ENCODE peak calls at places on chromosomes 4 and X, in nine cellular contexts. Y is endodermal cell; Z is pancreas; S is HCT116; T is CD4-positive, alpha-beta memory T cell; I is PC-9; F is mammary epithelial cell; H is lower lobe of right lung; C is heart right ventricle. K is an unnamed sample.

GRCh38 chr4:153223935-153224334 is 19.7 kb downstream of the TRIM2 start:
- DNase-seq in F (peak; percentile 62), C (peak; percentile 39), I (peak; percentile 88), Y (no peak), Z (no peak), H (no peak), T (no peak), S (no peak), K (no peak)

GRCh38 chrX:131032646-131033230 is 25.4 kb upstream of the ARHGAP36 start:
- DNase-seq in I (no peak), Z (no peak), T (no peak), H (no peak), Y (no peak), C (no peak), F (no peak), S (no peak), K (no peak)

GRCh38 chr4:142883433-142883832 is 37.3 kb upstream of the INPP4B start:
- DNase-seq in Y (peak; percentile 59), F (no peak), S (peak; percentile 12), I (no peak), H (no peak), Z (no peak), C (no peak), T (no peak), K (no peak)

GRCh38 chr4:8778760-8779159 is 92.9 kb downstream of the HMX1 start:
- DNase-seq in T (no peak), C (no peak), H (no peak), F (no peak), Z (no peak), S (no peak), Y (no peak), I (no peak), K (no peak)

GRCh38 chrX:117407449-117408170 is 709.0 kb downstream of the KLHL13 start:
- DNase-seq in C (no peak), Z (no peak), T (no peak), Y (no peak), F (no peak), H (no peak), S (no peak), I (peak; percentile 69), K (no peak)

GRCh38 chr4:91243132-91243531 is 1060.6 kb upstream of the GRID2 start:
- DNase-seq in I (no peak), Y (no peak), Z (no peak), F (no peak), T (no peak), C (peak; percentile 65), S (no peak), H (peak; percentile 49), K (no peak)

GRCh38 chr4:155818639-155819038 is 47.4 kb downstream of the ASIC5 start:
- DNase-seq in F (no peak), C (no peak), Z (no peak), I (no peak), T (no peak), S (no peak), Y (no peak), H (no peak), K (no peak)

GRCh38 chr4:125105561-125105960 is 209.2 kb upstream of the FAT4 start:
- DNase-seq in Z (no peak), F (no peak), H (no peak), S (no peak), T (no peak), C (no peak), I (no peak), Y (no peak), K (no peak)

GRCh38 chrX:16187024-16187698 is 19.9 kb downstream of the MAGEB17 start:
- DNase-seq in C (no peak), F (no peak), S (no peak), I (no peak), Z (no peak), T (no peak), Y (peak; percentile 67), H (no peak), K (no peak)

GRCh38 chrX:45714864-45715263 is 514.2 kb upstream of the DIPK2B start:
- DNase-seq in S (peak; percentile 82), F (peak; percentile 64), Z (no peak), I (no peak), T (no peak), H (no peak), Y (no peak), C (peak; percentile 3), K (no peak)

GRCh38 chr4:143286733-143287570 is 49.7 kb upstream of the GAB1 start:
- DNase-seq in Z (no peak), H (no peak), F (peak; percentile 78), S (no peak), Y (no peak), I (no peak), C (peak; percentile 13), T (no peak), K (no peak)

GRCh38 chr4:86974481-86975050 is 39.8 kb downstream of the AFF1 start:
- DNase-seq in I (no peak), F (no peak), T (no peak), H (no peak), C (no peak), Y (no peak), S (no peak), Z (no peak), K (no peak)

GRCh38 chr4:3489451-3489962 is 26.4 kb downstream of the DOK7 start:
- DNase-seq in T (no peak), S (no peak), C (no peak), I (no peak), Y (no peak), F (no peak), H (no peak), Z (no peak), K (no peak)

GRCh38 chr4:169861592-169861991 is 103.8 kb upstream of the HPF1 start:
- DNase-seq in F (no peak), I (no peak), H (no peak), Z (no peak), S (no peak), Y (no peak), T (no peak), C (no peak), K (no peak)

GRCh38 chr4:89364559-89364958 is 57.0 kb upstream of the GPRIN3 start:
- DNase-seq in H (no peak), Y (no peak), S (no peak), I (no peak), F (no peak), T (no peak), C (no peak), Z (no peak), K (no peak)

GRCh38 chrX:69093960-69094935 is 71.0 kb downstream of the PJA1 start:
- DNase-seq in T (peak; percentile 23), C (peak; percentile 45), I (peak; percentile 36), Z (peak; percentile 25), S (peak; percentile 21), F (peak; percentile 26), Y (peak; percentile 82), H (no peak), K (peak; percentile 21)

GRCh38 chrX:11137543-11138139 is 26.5 kb downstream of the HCCS start:
- DNase-seq in Z (no peak), S (peak; percentile 13), Y (no peak), H (no peak), I (no peak), F (no peak), C (no peak), T (peak; percentile 25), K (no peak)

GRCh38 chr4:6058531-6059374 is 40.5 kb upstream of the C4orf50 start:
- DNase-seq in C (no peak), T (no peak), Z (no peak), Y (no peak), I (no peak), S (no peak), H (no peak), F (no peak), K (no peak)

DNA sequence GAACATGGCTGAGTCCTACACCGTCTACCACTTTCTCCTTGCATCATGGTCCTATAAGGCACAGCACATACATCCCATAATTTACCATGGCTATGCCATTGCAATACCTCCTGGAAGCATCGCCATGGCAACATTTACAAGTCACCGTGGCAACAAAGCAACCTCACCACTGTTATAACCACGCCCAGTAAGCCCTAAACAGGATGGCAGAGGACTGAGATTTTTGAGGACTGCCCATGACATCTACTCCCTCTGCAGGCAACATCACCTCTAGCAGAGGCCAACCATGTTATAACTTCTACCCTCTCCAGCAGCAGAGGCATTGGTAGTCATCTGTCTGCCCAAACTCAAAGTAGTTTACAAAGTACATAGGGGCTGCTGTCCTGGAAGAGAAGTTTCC is 29.7 kb downstream of the BCOR start:
- DNase-seq in T (peak; percentile 34), I (no peak), H (no peak), Z (no peak), S (no peak), F (peak; percentile 16), C (no peak), Y (no peak), K (no peak)
- H3K36me3 ChIP-seq in T (peaks cover 29% of the 10 kb centered on the region), I (no peaks in the 10 kb centered on the region), H (peaks cover 48% of the 10 kb centered on the region), Z (no peaks in the 10 kb centered on the region), S (peaks cover 27% of the 10 kb centered on the region), F (no peaks in the 10 kb centered on the region), C (peaks cover 56% of the 10 kb centered on the region), Y (peaks cover 56% of the 10 kb centered on the region), K (peaks cover 13% of the 10 kb centered on the region)

GRCh38 chr4:81032805-81033684 is 2.5 kb downstream of the BMP3 start:
- DNase-seq in F (no peak), T (no peak), H (no peak), I (peak; percentile 44), Z (no peak), S (no peak), Y (no peak), C (no peak), K (no peak)

GRCh38 chr4:81030617-81031388 is at the start of gene BMP3:
- DNase-seq in Y (peak; percentile 81), H (peak; percentile 75), S (no peak), F (peak; percentile 25), T (no peak), C (no peak), Z (no peak), I (no peak), K (no peak)

GRCh38 chr4:81030061-81030616 is 369 bp upstream of the BMP3 start:
- DNase-seq in Y (no peak), C (no peak), I (peak; percentile 48), T (no peak), F (no peak), S (no peak), H (no peak), Z (no peak), K (no peak)

GRCh38 chr4:81032174-81032551 is 1.7 kb downstream of the BMP3 start:
- DNase-seq in H (no peak), F (no peak), I (no peak), C (no peak), Y (peak; percentile 44), T (no peak), S (no peak), Z (no peak), K (no peak)

GRCh38 chr4:81031389-81032173 is 1.1 kb downstream of the BMP3 start:
- DNase-seq in C (no peak), I (no peak), Z (no peak), F (no peak), S (no peak), T (no peak), Y (peak; percentile 79), H (peak; percentile 53), K (no peak)
- H3K4me1 ChIP-seq in C (peaks cover 13% of the 10 kb centered on the region), I (peaks cover 6% of the 10 kb centered on the region), Z (no peaks in the 10 kb centered on the region), F (peaks cover 6% of the 10 kb centered on the region), S (no peaks in the 10 kb centered on the region), T (peaks cover 3% of the 10 kb centered on the region), Y (no peaks in the 10 kb centered on the region), H (peaks cover 7% of the 10 kb centered on the region), K (peaks cover 15% of the 10 kb centered on the region)

GRCh38 chrX:133681416-133681815 is 266.1 kb upstream of the GPC4 start:
- DNase-seq in Z (no peak), C (no peak), I (no peak), F (no peak), H (no peak), T (no peak), S (no peak), Y (no peak), K (no peak)
- H3K4me3 ChIP-seq in Z (no peak overlapping the region), C (no peak overlapping the region), I (no peak overlapping the region), F (no peak overlapping the region), H (no peak overlapping the region), T (no peak overlapping the region), S (no peak overlapping the region), Y (no peak overlapping the region), K (no peak overlapping the region)

GRCh38 chrX:153494541-153495361 is at the start of gene BGN:
- DNase-seq in Z (no peak), C (peak; percentile 47), T (no peak), F (no peak), Y (peak; percentile 81), S (no peak), H (no peak), I (no peak), K (no peak)
- H3K36me3 ChIP-seq in Z (no peaks in the 10 kb centered on the region), C (no peaks in the 10 kb centered on the region), T (no peaks in the 10 kb centered on the region), F (no peaks in the 10 kb centered on the region), Y (no peaks in the 10 kb centered on the region), S (no peaks in the 10 kb centered on the region), H (no peaks in the 10 kb centered on the region), I (no peaks in the 10 kb centered on the region), K (no peaks in the 10 kb centered on the region)

K was measured in CD8-positive, alpha-beta T cell.